ENCODE peak calls at places on chromosomes 6 and 20, in eight cellular contexts. K, P, Z, L, N, D, R and I are unnamed samples. For H3K27me3, the result is how much of the 10 kb centered on the place peaks cover.

GRCh38 chr20:6709865-6710595 is 57.5 kb upstream of the BMP2 start:
- DNase-seq in K (no peak), P (no peak), Z (no peak), L (no peak), N (no peak), D (no peak), R (no peak), I (no peak)

GRCh38 chr6:147287869-147288271 is 83.7 kb downstream of the STXBP5 start:
- DNase-seq in K (no peak), P (no peak), Z (no peak), L (no peak), N (no peak), D (no peak), R (no peak), I (no peak)

GRCh38 chr6:86937219-86938079 is at the start of gene HTR1E:
- DNase-seq in K (peak), P (peak), Z (peak), L (no peak), N (no peak), D (peak), R (no peak), I (no peak)

GRCh38 chr6:107811591-107812218 is 12.4 kb downstream of the SCML4 start:
- DNase-seq in K (no peak), P (no peak), Z (no peak), L (no peak), N (no peak), D (no peak), R (no peak), I (no peak)

GRCh38 chr20:56247954-56248782 is at the start of gene MC3R:
- DNase-seq in K (no peak), P (peak), Z (peak), L (no peak), N (peak), D (peak), R (no peak), I (no peak)

GRCh38 chr6:23145801-23146200 is 576.4 kb downstream of the HDGFL1 start:
- DNase-seq in K (no peak), P (no peak), Z (no peak), L (no peak), N (no peak), D (no peak), R (no peak), I (peak)

GRCh38 chr20:58019027-58019849 is 209.2 kb downstream of the ANKRD60 start:
- DNase-seq in K (no peak), P (no peak), Z (no peak), L (peak), N (no peak), D (no peak), R (no peak), I (no peak)

GRCh38 chr6:14841901-14842421 is 403.9 kb upstream of the JARID2 start:
- DNase-seq in K (no peak), P (no peak), Z (no peak), L (no peak), N (no peak), D (no peak), R (peak), I (peak)

GRCh38 chr6:16345449-16346330 is 107.3 kb downstream of the GMPR start:
- DNase-seq in K (no peak), P (peak), Z (no peak), L (no peak), N (no peak), D (no peak), R (no peak), I (peak)

GRCh38 chr6:140809694-140810101 is 1323.0 kb upstream of the GJE1 start:
- DNase-seq in K (no peak), P (no peak), Z (no peak), L (no peak), N (no peak), D (no peak), R (no peak), I (no peak)

GRCh38 chr20:19875746-19876145 is 117.7 kb downstream of the RIN2 start:
- DNase-seq in K (no peak), P (no peak), Z (no peak), L (no peak), N (no peak), D (peak), R (no peak), I (no peak)

GRCh38 chr6:26336355-26337198 is 28.4 kb upstream of the BTN3A2 start:
- DNase-seq in K (no peak), P (no peak), Z (no peak), L (no peak), N (no peak), D (no peak), R (no peak), I (no peak)

GRCh38 chr6:16332175-16332542 is 93.8 kb downstream of the GMPR start:
- DNase-seq in K (peak), P (peak), Z (peak), L (peak), N (peak), D (peak), R (peak), I (no peak)

GRCh38 chr6:36855750-36856149 is 16.5 kb upstream of the CPNE5 start:
- DNase-seq in K (no peak), P (no peak), Z (no peak), L (no peak), N (no peak), D (no peak), R (no peak), I (no peak)

GRCh38 chr6:143743256-143744166 is 65.7 kb downstream of the PHACTR2 start:
- DNase-seq in K (no peak), P (no peak), Z (no peak), L (no peak), N (no peak), D (peak), R (no peak), I (peak)

GRCh38 chr20:9838035-9838377 is 870 bp downstream of the PAK5 start:
- DNase-seq in K (no peak), P (no peak), Z (no peak), L (no peak), N (no peak), D (no peak), R (no peak), I (no peak)

GRCh38 chr6:39707962-39708683 is 17.1 kb downstream of the KIF6 start:
- DNase-seq in K (no peak), P (no peak), Z (no peak), L (no peak), N (no peak), D (no peak), R (no peak), I (no peak)

GRCh38 chr6:30707281-30707850 is 9.7 kb downstream of the MDC1 start:
- DNase-seq in K (no peak), P (no peak), Z (no peak), L (peak), N (no peak), D (no peak), R (peak), I (no peak)

GRCh38 chr6:145891126-145891525 is 73.0 kb downstream of the SHPRH start:
- DNase-seq in K (no peak), P (no peak), Z (no peak), L (no peak), N (no peak), D (no peak), R (no peak), I (peak)

GRCh38 chr20:10508060-10508459 is 73.0 kb downstream of the SLX4IP start:
- DNase-seq in K (no peak), P (no peak), Z (no peak), L (no peak), N (no peak), D (no peak), R (no peak), I (no peak)

GRCh38 chr6:128179890-128180440 is 279.1 kb upstream of the THEMIS start:
- DNase-seq in K (no peak), P (no peak), Z (no peak), L (no peak), N (no peak), D (no peak), R (no peak), I (no peak)

GRCh38 chr6:134394905-134395304 is 77.0 kb upstream of the SGK1 start:
- DNase-seq in K (no peak), P (no peak), Z (no peak), L (no peak), N (no peak), D (no peak), R (no peak), I (no peak)

GRCh38 chr20:6974819-6975218 is 207.3 kb downstream of the BMP2 start:
- DNase-seq in K (no peak), P (no peak), Z (no peak), L (no peak), N (no peak), D (no peak), R (no peak), I (no peak)

GRCh38 chr6:154404791-154405400 is 48.3 kb upstream of the IPCEF1 start:
- DNase-seq in K (no peak), P (no peak), Z (no peak), L (no peak), N (no peak), D (no peak), R (no peak), I (no peak)

GRCh38 chr6:47680056-47680455 is 18.3 kb upstream of the ADGRF4 start:
- DNase-seq in K (no peak), P (no peak), Z (no peak), L (no peak), N (no peak), D (no peak), R (no peak), I (no peak)

GRCh38 chr6:121830759-121831158 is 395.3 kb downstream of the GJA1 start:
- DNase-seq in K (no peak), P (no peak), Z (no peak), L (no peak), N (no peak), D (no peak), R (no peak), I (no peak)

GRCh38 chr6:97064578-97064977 is 140.1 kb downstream of the KLHL32 start:
- DNase-seq in K (no peak), P (no peak), Z (no peak), L (no peak), N (no peak), D (no peak), R (no peak), I (no peak)

GRCh38 chr6:72654101-72654618 is 32.3 kb downstream of the KCNQ5 start:
- DNase-seq in K (no peak), P (no peak), Z (no peak), L (no peak), N (no peak), D (no peak), R (no peak), I (no peak)

GRCh38 chr20:38187512-38187911 is 22.4 kb upstream of the TGM2 start:
- DNase-seq in K (no peak), P (no peak), Z (no peak), L (no peak), N (no peak), D (peak), R (no peak), I (no peak)

GRCh38 chr20:33145521-33145920 is 22.4 kb upstream of the BPIFA2 start:
- DNase-seq in K (no peak), P (no peak), Z (no peak), L (no peak), N (no peak), D (no peak), R (no peak), I (no peak)

GRCh38 chr6:8194499-8194898 is 92.2 kb upstream of the EEF1E1 start:
- DNase-seq in K (no peak), P (no peak), Z (no peak), L (no peak), N (no peak), D (no peak), R (no peak), I (no peak)

GRCh38 chr6:139600919-139601470 is 226.5 kb upstream of the CITED2 start:
- DNase-seq in K (no peak), P (no peak), Z (no peak), L (no peak), N (no peak), D (no peak), R (no peak), I (no peak)

GRCh38 chr6:87504440-87504839 is 31.7 kb downstream of the SLC35A1 start:
- DNase-seq in K (no peak), P (no peak), Z (no peak), L (no peak), N (no peak), D (no peak), R (no peak), I (no peak)

GRCh38 chr6:75044846-75045245 is 161.0 kb downstream of the COL12A1 start:
- DNase-seq in K (no peak), P (no peak), Z (no peak), L (no peak), N (no peak), D (no peak), R (no peak), I (no peak)

GRCh38 chr20:41054463-41055230 is 26.0 kb downstream of the TOP1 start:
- DNase-seq in K (no peak), P (no peak), Z (no peak), L (no peak), N (no peak), D (no peak), R (no peak), I (no peak)

GRCh38 chr6:136284909-136285308 is 4.7 kb downstream of the BCLAF1 start:
- DNase-seq in K (no peak), P (no peak), Z (no peak), L (no peak), N (no peak), D (no peak), R (no peak), I (peak)

GRCh38 chr6:25346064-25346463 is 66.9 kb downstream of the CARMIL1 start:
- DNase-seq in K (no peak), P (no peak), Z (no peak), L (no peak), N (no peak), D (no peak), R (no peak), I (no peak)

GRCh38 chr6:43172127-43173007 is 1.3 kb downstream of the SRF start:
- DNase-seq in K (peak), P (peak), Z (peak), L (peak), N (peak), D (peak), R (peak), I (no peak)

GRCh38 chr20:36666181-36666740 is 20.3 kb upstream of the SLA2 start:
- DNase-seq in K (no peak), P (no peak), Z (no peak), L (no peak), N (no peak), D (peak), R (no peak), I (no peak)
- TF ChIP-seq CTCF in K (peak), P (no peak), Z (no peak), L (peak), N (no peak), D (peak), R (no peak), I (peak)

DNA sequence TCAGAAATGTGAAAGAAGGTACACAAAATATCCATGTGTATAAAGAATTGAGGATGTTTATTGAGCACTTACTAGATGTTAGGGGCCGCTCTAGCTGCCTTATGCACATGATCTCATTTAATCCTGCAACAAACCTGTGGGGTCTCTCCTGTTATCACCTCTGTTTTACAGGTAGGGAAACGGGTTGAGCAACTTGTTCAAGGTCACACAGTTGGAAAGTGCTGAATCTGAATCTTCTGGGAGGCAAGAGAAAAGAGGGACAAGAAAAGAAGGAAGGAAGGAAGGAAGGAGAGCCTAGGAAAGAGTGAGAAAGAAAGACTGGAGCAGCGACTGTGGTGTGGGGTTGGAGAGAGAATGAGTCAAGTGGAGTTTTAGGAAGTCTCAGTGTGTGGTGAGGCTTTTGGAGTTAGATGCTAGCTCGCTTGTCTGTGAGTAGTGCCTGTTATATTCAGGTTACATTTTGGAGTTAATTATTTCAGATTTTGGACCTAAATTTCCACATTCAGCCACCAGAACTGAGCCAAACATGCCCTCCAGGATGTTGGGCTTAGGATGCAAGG is 7.7 kb downstream of the CLPSL1 start:
- DNase-seq in K (no peak), P (no peak), Z (no peak), L (no peak), N (no peak), D (no peak), R (no peak), I (no peak)
- H3K4me3 ChIP-seq in K (no peak), P (no peak), Z (no peak), L (no peak), N (no peak), D (no peak), R (no peak), I (no peak)

GRCh38 chr20:62984666-62985065 is 22.1 kb downstream of the BHLHE23 start:
- DNase-seq in K (no peak), P (no peak), Z (no peak), L (no peak), N (no peak), D (no peak), R (no peak), I (no peak)
- H3K27me3 ChIP-seq in K (under half), P (under half), Z (half or more), L (under half), N (half or more), D (under half), R (half or more), I (under half)

GRCh38 chr20:44001667-44002596 is 87.3 kb downstream of the TOX2 start:
- DNase-seq in K (no peak), P (no peak), Z (no peak), L (no peak), N (no peak), D (no peak), R (no peak), I (no peak)
- TF ChIP-seq CTCF in K (no peak), P (no peak), Z (no peak), L (no peak), N (no peak), D (no peak), R (no peak), I (no peak)

GRCh38 chr6:109878291-109878690 is 99.8 kb upstream of the GPR6 start:
- DNase-seq in K (no peak), P (no peak), Z (no peak), L (no peak), N (no peak), D (no peak), R (no peak), I (no peak)

GRCh38 chr6:109875973-109876372 is 102.1 kb upstream of the GPR6 start:
- DNase-seq in K (no peak), P (no peak), Z (no peak), L (no peak), N (no peak), D (no peak), R (no peak), I (no peak)

GRCh38 chr6:109877028-109877726 is 100.9 kb upstream of the GPR6 start:
- DNase-seq in K (no peak), P (no peak), Z (no peak), L (no peak), N (no peak), D (no peak), R (no peak), I (no peak)

GRCh38 chr6:109874621-109875020 is 103.5 kb upstream of the GPR6 start:
- DNase-seq in K (no peak), P (no peak), Z (no peak), L (no peak), N (no peak), D (no peak), R (no peak), I (no peak)

DNA sequence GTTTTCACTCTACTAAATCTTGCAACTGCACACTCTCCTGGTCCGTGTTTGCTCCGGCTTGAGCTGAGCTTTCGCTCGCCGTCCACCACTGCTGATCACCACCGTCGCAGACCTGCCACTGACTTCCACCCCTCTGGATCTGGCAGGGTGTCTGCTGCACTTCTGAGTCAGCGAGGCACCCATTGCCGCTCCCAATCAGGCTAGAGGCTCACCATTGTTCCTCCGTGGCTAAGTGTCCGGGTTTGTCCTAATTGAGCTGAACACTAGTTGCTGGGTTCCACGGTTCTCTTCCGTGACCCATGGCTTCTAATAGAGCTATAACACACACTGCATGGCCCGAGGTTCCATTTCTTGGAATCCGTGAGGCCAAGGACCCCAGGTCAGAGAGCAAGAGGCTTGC is 98.6 kb upstream of the GPR6 start:
- DNase-seq in K (no peak), P (no peak), Z (no peak), L (no peak), N (no peak), D (no peak), R (no peak), I (no peak)
- H3K4me3 ChIP-seq in K (no peak), P (no peak), Z (no peak), L (no peak), N (no peak), D (no peak), R (no peak), I (no peak)

DNA sequence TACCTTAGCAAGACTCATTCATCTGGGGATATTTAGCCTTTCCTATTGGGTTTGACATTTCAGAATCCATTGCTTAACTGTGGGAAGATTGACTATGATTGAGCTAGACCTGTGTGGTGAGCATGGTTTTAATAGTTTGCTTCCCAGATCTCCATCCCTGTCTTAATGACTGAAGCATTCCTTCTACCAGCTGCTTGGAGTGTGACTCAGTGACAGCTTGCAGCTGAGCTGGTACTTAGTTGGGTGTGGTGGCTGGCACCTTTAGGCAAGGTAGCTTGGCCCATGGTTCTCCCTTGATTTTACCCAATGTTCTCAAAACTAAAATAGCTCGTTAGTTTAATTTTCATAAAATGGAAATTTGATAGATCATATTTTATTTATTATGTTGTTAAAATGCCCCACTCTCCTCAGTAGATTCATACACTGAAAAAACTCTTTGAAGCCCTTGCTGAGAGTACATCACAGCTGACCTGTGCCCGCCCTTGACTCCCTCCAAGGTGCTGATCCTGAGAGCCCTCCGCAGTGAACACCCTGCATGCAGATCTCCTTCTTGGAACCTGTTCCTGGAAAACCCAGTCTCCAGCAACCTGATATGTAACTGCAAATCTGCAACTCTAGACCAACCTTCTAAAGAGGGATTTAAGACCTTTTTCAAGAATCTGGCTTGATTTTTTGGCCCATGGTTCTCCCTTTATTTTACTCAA is 19.1 kb downstream of the DOK5 start:
- DNase-seq in K (no peak), P (no peak), Z (no peak), L (no peak), N (no peak), D (no peak), R (no peak), I (no peak)
- H3K27me3 ChIP-seq in K (under half), P (under half), Z (under half), L (under half), N (under half), D (under half), R (under half), I (under half)